ENCODE peak calls at places on chromosome 16, in four cellular contexts. W, S, Z and Y are unnamed samples. For H3K4me1, the result is how much of the 10 kb centered on the place peaks cover.

GRCh38 chr16:6864670-6865069 is 468.0 kb upstream of the RBFOX1 start:
- DNase-seq in W (no peak), S (no peak), Z (no peak), Y (no peak)

GRCh38 chr16:81516478-81517149 is 72.0 kb downstream of the CMIP start:
- DNase-seq in W (no peak), S (no peak), Z (peak), Y (no peak)

GRCh38 chr16:84517366-84517765 is 12.9 kb upstream of the MEAK7 start:
- DNase-seq in W (no peak), S (no peak), Z (peak), Y (no peak)

GRCh38 chr16:84532299-84532724 is 27.9 kb upstream of the MEAK7 start:
- DNase-seq in W (peak), S (peak), Z (no peak), Y (no peak)

GRCh38 chr16:10510279-10510678 is 70.1 kb downstream of the EMP2 start:
- DNase-seq in W (no peak), S (no peak), Z (no peak), Y (no peak)

GRCh38 chr16:8740775-8741355 is 56.6 kb downstream of the TMEM186 start:
- DNase-seq in W (no peak), S (peak), Z (peak), Y (no peak)

GRCh38 chr16:57134982-57135381 is 42.6 kb downstream of the CPNE2 start:
- DNase-seq in W (no peak), S (no peak), Z (peak), Y (no peak)

GRCh38 chr16:88347656-88348376 is 34.9 kb upstream of the ZNF469 start:
- DNase-seq in W (no peak), S (no peak), Z (peak), Y (peak)

GRCh38 chr16:83110221-83110768 is 483.5 kb downstream of the CDH13 start:
- DNase-seq in W (no peak), S (no peak), Z (no peak), Y (no peak)

GRCh38 chr16:19307587-19308241 is 22.2 kb downstream of the CLEC19A start:
- DNase-seq in W (no peak), S (peak), Z (no peak), Y (no peak)

GRCh38 chr16:11843206-11843605 is 8.1 kb downstream of the RSL1D1 start:
- DNase-seq in W (no peak), S (no peak), Z (no peak), Y (no peak)

GRCh38 chr16:81560979-81561657 is 116.5 kb downstream of the CMIP start:
- DNase-seq in W (no peak), S (no peak), Z (no peak), Y (no peak)

GRCh38 chr16:78591682-78592103 is 492.2 kb downstream of the WWOX start:
- DNase-seq in W (no peak), S (peak), Z (no peak), Y (no peak)

GRCh38 chr16:75854117-75854516 is 127.8 kb upstream of the CPHXL start:
- DNase-seq in W (no peak), S (no peak), Z (no peak), Y (no peak)

GRCh38 chr16:87212026-87212425 is 105.2 kb downstream of the C16orf95 start:
- DNase-seq in W (no peak), S (no peak), Z (no peak), Y (no peak)

GRCh38 chr16:8655184-8655717 is 19.2 kb upstream of the ABAT start:
- DNase-seq in W (no peak), S (peak), Z (no peak), Y (no peak)

GRCh38 chr16:29820730-29821662 is 734 bp downstream of the MVP start:
- DNase-seq in W (peak), S (no peak), Z (peak), Y (peak)

GRCh38 chr16:78822509-78822908 is 723.1 kb downstream of the WWOX start:
- DNase-seq in W (no peak), S (no peak), Z (no peak), Y (no peak)

GRCh38 chr16:24075929-24076716 is 180.0 kb upstream of the CACNG3 start:
- DNase-seq in W (no peak), S (peak), Z (no peak), Y (no peak)

DNA sequence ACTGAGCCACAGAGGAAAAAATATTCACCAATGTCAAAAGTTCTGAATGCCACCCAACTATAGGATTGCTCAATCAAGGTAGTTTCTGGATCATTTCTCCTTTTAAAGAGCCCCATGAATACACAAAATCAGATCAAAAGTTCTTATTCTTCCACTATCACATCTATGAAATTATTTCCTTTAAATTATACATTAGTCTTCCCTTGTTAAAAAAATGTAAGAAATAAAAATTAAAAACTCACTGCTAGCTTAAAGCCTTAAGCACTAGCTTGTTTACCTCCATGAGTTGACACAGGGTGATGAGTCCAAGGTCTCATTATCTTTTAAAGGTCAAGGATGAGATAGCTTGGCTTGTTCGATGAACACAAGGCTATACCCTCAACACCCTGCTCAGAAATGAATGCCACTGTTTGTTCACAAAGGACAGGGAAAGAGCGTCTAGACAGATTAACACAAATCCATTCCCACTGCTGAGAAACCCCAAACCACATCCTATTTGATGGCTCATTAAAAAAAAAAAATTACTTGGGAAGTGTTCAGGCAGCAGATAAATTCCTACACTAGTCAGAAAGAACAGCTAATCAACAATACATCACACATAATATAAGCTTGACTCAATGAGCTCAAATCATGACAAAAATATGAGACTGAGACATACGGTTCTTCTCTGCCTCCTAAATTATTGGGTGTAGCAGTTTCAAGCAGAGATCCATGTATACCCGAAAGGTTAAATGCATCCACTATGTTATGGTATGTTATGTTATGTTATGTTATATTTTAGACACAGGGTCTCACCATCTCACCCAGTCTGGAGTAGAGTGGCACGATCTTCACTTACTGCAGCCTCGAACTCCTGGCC is 118.9 kb downstream of the PARN start:
- DNase-seq in W (no peak), S (no peak), Z (no peak), Y (no peak)
- H3K27ac ChIP-seq in W (no peak), S (no peak), Z (peak), Y (no peak)

GRCh38 chr16:31487720-31488629 is 5.1 kb downstream of the SLC5A2 start:
- DNase-seq in W (no peak), S (peak), Z (peak), Y (peak)
- H3K4me3 ChIP-seq in W (peak), S (peak), Z (peak), Y (peak)

DNA sequence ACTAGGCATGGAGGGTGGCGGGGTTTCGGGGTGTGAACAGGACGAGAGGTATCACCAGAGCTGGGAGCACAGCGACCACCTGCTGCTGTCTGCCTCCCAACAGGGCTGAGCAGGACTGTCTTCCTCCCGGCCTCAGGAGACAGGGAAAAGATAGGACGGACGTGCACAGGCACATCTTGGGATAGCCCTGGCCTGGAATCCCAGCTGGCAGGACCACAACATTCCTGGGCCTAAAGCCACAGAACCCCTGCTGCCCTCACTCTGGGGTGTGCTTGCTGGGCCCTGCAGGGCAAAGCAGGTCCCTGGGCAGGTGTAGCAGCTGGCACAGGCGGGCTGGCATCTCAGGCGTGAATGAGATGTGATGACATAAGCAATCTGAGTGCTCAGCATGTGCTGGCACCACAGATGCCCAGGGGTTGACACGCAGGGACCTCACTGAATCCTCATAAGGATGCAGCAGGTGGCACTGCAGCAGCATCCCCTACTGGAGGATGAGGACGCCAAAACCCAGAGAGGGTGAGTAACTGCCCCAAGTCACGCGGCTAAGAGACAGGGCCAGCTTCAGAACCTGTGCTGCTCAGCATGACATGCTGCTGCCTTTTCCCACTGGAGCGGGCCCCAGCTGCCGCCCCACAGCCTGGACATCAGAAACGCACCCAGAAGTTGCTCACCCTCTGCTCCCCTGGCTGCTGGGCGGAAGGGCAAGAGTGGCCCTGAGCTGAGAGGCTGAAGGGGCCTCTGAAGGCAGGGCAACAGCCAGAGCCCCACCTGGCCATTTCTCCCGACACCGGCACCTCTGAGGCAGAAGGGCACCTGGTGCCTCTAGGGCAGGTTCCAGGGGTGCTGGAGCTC is 7.1 kb downstream of the CORO7 start:
- DNase-seq in W (no peak), S (no peak), Z (no peak), Y (no peak)
- H3K4me1 ChIP-seq in W (under half), S (under half), Z (under half), Y (under half)

GRCh38 chr16:2122429-2122828 is 13.3 kb downstream of the PKD1 start:
- DNase-seq in W (no peak), S (no peak), Z (no peak), Y (no peak)
- H3K27ac ChIP-seq in W (peak), S (no peak), Z (no peak), Y (no peak)